ENCODE peak calls at places on chromosomes 3 and 15, in nine cellular contexts. T, R, F, B, V, H, K, O and W are unnamed samples.
A peak's percentile ranks its signal among the peaks of the same experiment; 100 is the strongest.

GRCh38 chr3:49276475-49277356 is at the start of gene C3orf62:
- DNase-seq in T (peak; percentile 96), R (peak; percentile 81), F (peak; percentile 79), B (no peak), V (peak; percentile 83), H (peak; percentile 88), K (peak; percentile 96), O (peak; percentile 49), W (peak; percentile 94)

GRCh38 chr3:6803652-6804051 is 57.3 kb upstream of the GRM7 start:
- DNase-seq in T (no peak), R (no peak), F (no peak), B (no peak), V (no peak), H (no peak), K (no peak), O (no peak), W (no peak)

GRCh38 chr3:170290194-170290593 is 67.3 kb upstream of the SKIL start:
- DNase-seq in T (no peak), R (no peak), F (no peak), B (no peak), V (no peak), H (no peak), K (no peak), O (no peak), W (no peak)

GRCh38 chr3:146517684-146518435 is 26.5 kb downstream of the PLSCR1 start:
- DNase-seq in T (no peak), R (no peak), F (no peak), B (no peak), V (no peak), H (no peak), K (no peak), O (no peak), W (no peak)

GRCh38 chr15:72178976-72179585 is 18.5 kb downstream of the GRAMD2A start:
- DNase-seq in T (no peak), R (no peak), F (no peak), B (no peak), V (no peak), H (no peak), K (peak; percentile 26), O (no peak), W (peak; percentile 53)

GRCh38 chr15:78263907-78264303 is 457 bp upstream of the DNAJA4 start:
- DNase-seq in T (peak; percentile 37), R (no peak), F (no peak), B (no peak), V (no peak), H (no peak), K (no peak), O (no peak), W (no peak)

GRCh38 chr3:14150078-14150477 is 25.2 kb downstream of the TMEM43 start:
- DNase-seq in T (no peak), R (no peak), F (no peak), B (no peak), V (no peak), H (no peak), K (peak; percentile 37), O (no peak), W (no peak)

GRCh38 chr3:82133070-82133606 is 371.7 kb upstream of the GBE1 start:
- DNase-seq in T (peak; percentile 65), R (peak; percentile 79), F (no peak), B (peak; percentile 29), V (peak; percentile 51), H (peak; percentile 59), K (peak; percentile 58), O (peak; percentile 54), W (peak; percentile 65)

GRCh38 chr3:14407203-14407602 is 4.8 kb downstream of the SLC6A6 start:
- DNase-seq in T (no peak), R (no peak), F (no peak), B (no peak), V (no peak), H (no peak), K (no peak), O (no peak), W (no peak)

GRCh38 chr3:66297917-66298316 is 77.1 kb downstream of the SLC25A26 start:
- DNase-seq in T (no peak), R (peak; percentile 71), F (no peak), B (no peak), V (no peak), H (peak; percentile 50), K (no peak), O (peak; percentile 26), W (no peak)